ENCODE peak calls at places on chromosomes 1 and 21, in nine cellular contexts. One of them, this sample, is unnamed.

GRCh38 chr1:41358152-41358937 is 2.9 kb upstream of the FOXO6 start:
- DNase-seq in NCI-H524 treated with DMSO at 0.1 percent for 48 hours: no peak
- DNase-seq in epithelial cell of proximal tubule: no peak
- DNase-seq in fibroblast of lung: peak; percentile 50
- DNase-seq in HCT116: no peak
- DNase-seq in central memory CD8-positive, alpha-beta T cell: no peak
- DNase-seq in NCI-H2029: peak; percentile 96
- DNase-seq in GM12864: no peak
- DNase-seq in NCI-H774: no peak
- DNase-seq in this sample: no peak

GRCh38 chr1:222335586-222335985 is 212.3 kb downstream of the HHIPL2 start:
- DNase-seq in NCI-H524 treated with DMSO at 0.1 percent for 48 hours: no peak
- DNase-seq in epithelial cell of proximal tubule: no peak
- DNase-seq in fibroblast of lung: peak; percentile 34
- DNase-seq in HCT116: no peak
- DNase-seq in central memory CD8-positive, alpha-beta T cell: no peak
- DNase-seq in NCI-H2029: peak; percentile 21
- DNase-seq in GM12864: no peak
- DNase-seq in NCI-H774: no peak
- DNase-seq in this sample: no peak

GRCh38 chr1:160205974-160206369 is 788 bp downstream of the PEA15 start:
- DNase-seq in NCI-H524 treated with DMSO at 0.1 percent for 48 hours: no peak
- DNase-seq in epithelial cell of proximal tubule: no peak
- DNase-seq in fibroblast of lung: peak; percentile 70
- DNase-seq in HCT116: peak; percentile 10
- DNase-seq in central memory CD8-positive, alpha-beta T cell: peak; percentile 32
- DNase-seq in NCI-H2029: no peak
- DNase-seq in GM12864: peak; percentile 22
- DNase-seq in NCI-H774: no peak
- DNase-seq in this sample: peak; percentile 67

GRCh38 chr21:42309753-42310213 is 5.4 kb downstream of the TFF3 start:
- DNase-seq in NCI-H524 treated with DMSO at 0.1 percent for 48 hours: peak; percentile 24
- DNase-seq in epithelial cell of proximal tubule: no peak
- DNase-seq in fibroblast of lung: no peak
- DNase-seq in HCT116: peak; percentile 6
- DNase-seq in central memory CD8-positive, alpha-beta T cell: peak; percentile 51
- DNase-seq in NCI-H2029: peak; percentile 15
- DNase-seq in GM12864: no peak
- DNase-seq in NCI-H774: peak; percentile 23
- DNase-seq in this sample: no peak

GRCh38 chr1:223378754-223379153 is 14.5 kb upstream of the CCDC185 start:
- DNase-seq in NCI-H524 treated with DMSO at 0.1 percent for 48 hours: no peak
- DNase-seq in epithelial cell of proximal tubule: no peak
- DNase-seq in fibroblast of lung: no peak
- DNase-seq in HCT116: peak; percentile 7
- DNase-seq in central memory CD8-positive, alpha-beta T cell: no peak
- DNase-seq in NCI-H2029: no peak
- DNase-seq in GM12864: no peak
- DNase-seq in NCI-H774: no peak
- DNase-seq in this sample: no peak

GRCh38 chr1:160625321-160625720 is 21.5 kb downstream of the SLAMF1 start:
- DNase-seq in NCI-H524 treated with DMSO at 0.1 percent for 48 hours: no peak
- DNase-seq in epithelial cell of proximal tubule: no peak
- DNase-seq in fibroblast of lung: no peak
- DNase-seq in HCT116: no peak
- DNase-seq in central memory CD8-positive, alpha-beta T cell: no peak
- DNase-seq in NCI-H2029: no peak
- DNase-seq in GM12864: no peak
- DNase-seq in NCI-H774: no peak
- DNase-seq in this sample: no peak

GRCh38 chr1:96843196-96843595 is 121.6 kb downstream of the PTBP2 start:
- DNase-seq in NCI-H524 treated with DMSO at 0.1 percent for 48 hours: no peak
- DNase-seq in epithelial cell of proximal tubule: peak; percentile 20
- DNase-seq in fibroblast of lung: peak; percentile 38
- DNase-seq in HCT116: no peak
- DNase-seq in central memory CD8-positive, alpha-beta T cell: no peak
- DNase-seq in NCI-H2029: no peak
- DNase-seq in GM12864: no peak
- DNase-seq in NCI-H774: no peak
- DNase-seq in this sample: peak; percentile 88

GRCh38 chr1:32554288-32554687 is 15.1 kb downstream of the ZBTB8A start:
- DNase-seq in NCI-H524 treated with DMSO at 0.1 percent for 48 hours: no peak
- DNase-seq in epithelial cell of proximal tubule: no peak
- DNase-seq in fibroblast of lung: no peak
- DNase-seq in HCT116: no peak
- DNase-seq in central memory CD8-positive, alpha-beta T cell: no peak
- DNase-seq in NCI-H2029: no peak
- DNase-seq in GM12864: no peak
- DNase-seq in NCI-H774: no peak
- DNase-seq in this sample: no peak

GRCh38 chr1:64917328-64917861 is 49.0 kb downstream of the JAK1 start:
- DNase-seq in NCI-H524 treated with DMSO at 0.1 percent for 48 hours: no peak
- DNase-seq in epithelial cell of proximal tubule: peak; percentile 97
- DNase-seq in fibroblast of lung: peak; percentile 99
- DNase-seq in HCT116: peak; percentile 83
- DNase-seq in central memory CD8-positive, alpha-beta T cell: no peak
- DNase-seq in NCI-H2029: peak; percentile 10
- DNase-seq in GM12864: no peak
- DNase-seq in NCI-H774: no peak
- DNase-seq in this sample: peak; percentile 100

GRCh38 chr1:74160045-74160444 is 37.9 kb downstream of the LRRIQ3 start:
- DNase-seq in NCI-H524 treated with DMSO at 0.1 percent for 48 hours: no peak
- DNase-seq in epithelial cell of proximal tubule: no peak
- DNase-seq in fibroblast of lung: no peak
- DNase-seq in HCT116: no peak
- DNase-seq in central memory CD8-positive, alpha-beta T cell: no peak
- DNase-seq in NCI-H2029: no peak
- DNase-seq in GM12864: no peak
- DNase-seq in NCI-H774: no peak
- DNase-seq in this sample: no peak

GRCh38 chr1:233075045-233075444 is 124.6 kb downstream of the NTPCR start:
- DNase-seq in NCI-H524 treated with DMSO at 0.1 percent for 48 hours: no peak
- DNase-seq in epithelial cell of proximal tubule: peak; percentile 82
- DNase-seq in fibroblast of lung: peak; percentile 95
- DNase-seq in HCT116: no peak
- DNase-seq in central memory CD8-positive, alpha-beta T cell: no peak
- DNase-seq in NCI-H2029: no peak
- DNase-seq in GM12864: no peak
- DNase-seq in NCI-H774: no peak
- DNase-seq in this sample: peak; percentile 92

GRCh38 chr1:170807432-170807831 is 127.9 kb upstream of the MROH9 start:
- DNase-seq in NCI-H524 treated with DMSO at 0.1 percent for 48 hours: no peak
- DNase-seq in epithelial cell of proximal tubule: no peak
- DNase-seq in fibroblast of lung: peak; percentile 87
- DNase-seq in HCT116: peak; percentile 56
- DNase-seq in central memory CD8-positive, alpha-beta T cell: no peak
- DNase-seq in NCI-H2029: no peak
- DNase-seq in GM12864: no peak
- DNase-seq in NCI-H774: no peak
- DNase-seq in this sample: peak; percentile 92

GRCh38 chr1:168135982-168136708 is 585 bp downstream of the GPR161 start:
- DNase-seq in NCI-H524 treated with DMSO at 0.1 percent for 48 hours: no peak
- DNase-seq in epithelial cell of proximal tubule: no peak
- DNase-seq in fibroblast of lung: peak; percentile 11
- DNase-seq in HCT116: no peak
- DNase-seq in central memory CD8-positive, alpha-beta T cell: no peak
- DNase-seq in NCI-H2029: no peak
- DNase-seq in GM12864: no peak
- DNase-seq in NCI-H774: no peak
- DNase-seq in this sample: no peak

GRCh38 chr1:230857077-230857476 is 11.2 kb downstream of the C1orf198 start:
- DNase-seq in NCI-H524 treated with DMSO at 0.1 percent for 48 hours: no peak
- DNase-seq in epithelial cell of proximal tubule: no peak
- DNase-seq in fibroblast of lung: peak; percentile 86
- DNase-seq in HCT116: no peak
- DNase-seq in central memory CD8-positive, alpha-beta T cell: no peak
- DNase-seq in NCI-H2029: no peak
- DNase-seq in GM12864: no peak
- DNase-seq in NCI-H774: no peak
- DNase-seq in this sample: no peak

GRCh38 chr21:41858466-41859296 is 20.5 kb downstream of the PRDM15 start:
- DNase-seq in NCI-H524 treated with DMSO at 0.1 percent for 48 hours: no peak
- DNase-seq in epithelial cell of proximal tubule: no peak
- DNase-seq in fibroblast of lung: no peak
- DNase-seq in HCT116: no peak
- DNase-seq in central memory CD8-positive, alpha-beta T cell: no peak
- DNase-seq in NCI-H2029: no peak
- DNase-seq in GM12864: no peak
- DNase-seq in NCI-H774: no peak
- DNase-seq in this sample: no peak

GRCh38 chr1:116769050-116769449 is 14.8 kb downstream of the CD2 start:
- DNase-seq in NCI-H524 treated with DMSO at 0.1 percent for 48 hours: no peak
- DNase-seq in epithelial cell of proximal tubule: no peak
- DNase-seq in fibroblast of lung: no peak
- DNase-seq in HCT116: no peak
- DNase-seq in central memory CD8-positive, alpha-beta T cell: no peak
- DNase-seq in NCI-H2029: no peak
- DNase-seq in GM12864: no peak
- DNase-seq in NCI-H774: no peak
- DNase-seq in this sample: no peak

GRCh38 chr1:160662888-160663287 is 16.0 kb upstream of the SLAMF1 start:
- DNase-seq in NCI-H524 treated with DMSO at 0.1 percent for 48 hours: no peak
- DNase-seq in epithelial cell of proximal tubule: no peak
- DNase-seq in fibroblast of lung: no peak
- DNase-seq in HCT116: no peak
- DNase-seq in central memory CD8-positive, alpha-beta T cell: no peak
- DNase-seq in NCI-H2029: no peak
- DNase-seq in GM12864: no peak
- DNase-seq in NCI-H774: no peak
- DNase-seq in this sample: no peak

GRCh38 chr1:22689505-22689904 is 21.1 kb upstream of the EPHB2 start:
- DNase-seq in NCI-H524 treated with DMSO at 0.1 percent for 48 hours: no peak
- DNase-seq in epithelial cell of proximal tubule: peak; percentile 83
- DNase-seq in fibroblast of lung: peak; percentile 96
- DNase-seq in HCT116: peak; percentile 74
- DNase-seq in central memory CD8-positive, alpha-beta T cell: no peak
- DNase-seq in NCI-H2029: peak; percentile 84
- DNase-seq in GM12864: no peak
- DNase-seq in NCI-H774: peak; percentile 29
- DNase-seq in this sample: peak; percentile 89

GRCh38 chr1:234226106-234226818 is 147.0 kb upstream of the COA6 start:
- DNase-seq in NCI-H524 treated with DMSO at 0.1 percent for 48 hours: no peak
- DNase-seq in epithelial cell of proximal tubule: no peak
- DNase-seq in fibroblast of lung: no peak
- DNase-seq in HCT116: no peak
- DNase-seq in central memory CD8-positive, alpha-beta T cell: no peak
- DNase-seq in NCI-H2029: no peak
- DNase-seq in GM12864: no peak
- DNase-seq in NCI-H774: no peak
- DNase-seq in this sample: no peak

This sample was measured in AG10803.